ENCODE peak calls at places on chromosomes 12 and 14, in six cellular contexts. X, J, I, D, B and A are unnamed samples.

GRCh38 chr14:64092940-64093339 is 201.2 kb downstream of the ESR2 start:
- DNase-seq in X (no peak), J (no peak), I (no peak), D (no peak), B (no peak), A (no peak)

GRCh38 chr12:46082473-46082872 is 92.1 kb upstream of the SCAF11 start:
- DNase-seq in X (no peak), J (no peak), I (no peak), D (no peak), B (no peak), A (no peak)

GRCh38 chr12:107442593-107442992 is 243.0 kb upstream of the PWP1 start:
- DNase-seq in X (no peak), J (no peak), I (no peak), D (no peak), B (no peak), A (no peak)

GRCh38 chr12:46524778-46525177 is 152.2 kb upstream of the SLC38A2 start:
- DNase-seq in X (no peak), J (peak), I (no peak), D (peak), B (no peak), A (peak)

GRCh38 chr12:54689034-54689372 is 40.8 kb upstream of the DCD start:
- DNase-seq in X (no peak), J (no peak), I (no peak), D (no peak), B (no peak), A (no peak)

GRCh38 chr14:76051717-76052459 is 66.3 kb downstream of the IFT43 start:
- DNase-seq in X (no peak), J (no peak), I (no peak), D (no peak), B (no peak), A (no peak)

GRCh38 chr14:57480044-57480443 is 13.6 kb downstream of the CCDC198 start:
- DNase-seq in X (no peak), J (no peak), I (peak), D (no peak), B (no peak), A (no peak)

GRCh38 chr12:22410497-22410896 is 76.0 kb upstream of the ST8SIA1 start:
- DNase-seq in X (no peak), J (no peak), I (no peak), D (no peak), B (no peak), A (peak)

GRCh38 chr14:77804592-77804991 is 4.7 kb downstream of the ADCK1 start:
- DNase-seq in X (peak), J (no peak), I (no peak), D (no peak), B (no peak), A (no peak)

GRCh38 chr12:56193025-56193578 is 3.8 kb upstream of the SMARCC2 start:
- DNase-seq in X (peak), J (peak), I (peak), D (peak), B (no peak), A (peak)

GRCh38 chr14:76486251-76486743 is 110.4 kb downstream of the ESRRB start:
- DNase-seq in X (no peak), J (no peak), I (peak), D (no peak), B (no peak), A (no peak)

GRCh38 chr14:102011631-102012030 is 47.3 kb downstream of the DYNC1H1 start:
- DNase-seq in X (no peak), J (no peak), I (no peak), D (no peak), B (no peak), A (no peak)

GRCh38 chr12:69404851-69405365 is 45.4 kb downstream of the YEATS4 start:
- DNase-seq in X (no peak), J (no peak), I (no peak), D (no peak), B (no peak), A (no peak)

GRCh38 chr14:24312736-24313507 is 1.6 kb downstream of the LTB4R start:
- DNase-seq in X (no peak), J (peak), I (no peak), D (no peak), B (no peak), A (peak)

GRCh38 chr14:33309081-33309480 is 370.4 kb downstream of the NPAS3 start:
- DNase-seq in X (no peak), J (no peak), I (no peak), D (no peak), B (no peak), A (no peak)

GRCh38 chr12:80838708-80839107 is 99.0 kb downstream of the LIN7A start:
- DNase-seq in X (no peak), J (no peak), I (no peak), D (no peak), B (no peak), A (no peak)

GRCh38 chr12:81284137-81284536 is 206.3 kb downstream of the ACSS3 start:
- DNase-seq in X (no peak), J (no peak), I (no peak), D (no peak), B (no peak), A (no peak)

GRCh38 chr12:80939231-80939950 is 1.7 kb upstream of the LIN7A start:
- DNase-seq in X (no peak), J (no peak), I (no peak), D (no peak), B (no peak), A (peak)

GRCh38 chr14:58769766-58770165 is 132.0 kb downstream of the DACT1 start:
- DNase-seq in X (no peak), J (no peak), I (no peak), D (no peak), B (no peak), A (no peak)

GRCh38 chr12:46212108-46212982 is 56.5 kb downstream of the SLC38A1 start:
- DNase-seq in X (no peak), J (no peak), I (peak), D (no peak), B (no peak), A (no peak)

DNA sequence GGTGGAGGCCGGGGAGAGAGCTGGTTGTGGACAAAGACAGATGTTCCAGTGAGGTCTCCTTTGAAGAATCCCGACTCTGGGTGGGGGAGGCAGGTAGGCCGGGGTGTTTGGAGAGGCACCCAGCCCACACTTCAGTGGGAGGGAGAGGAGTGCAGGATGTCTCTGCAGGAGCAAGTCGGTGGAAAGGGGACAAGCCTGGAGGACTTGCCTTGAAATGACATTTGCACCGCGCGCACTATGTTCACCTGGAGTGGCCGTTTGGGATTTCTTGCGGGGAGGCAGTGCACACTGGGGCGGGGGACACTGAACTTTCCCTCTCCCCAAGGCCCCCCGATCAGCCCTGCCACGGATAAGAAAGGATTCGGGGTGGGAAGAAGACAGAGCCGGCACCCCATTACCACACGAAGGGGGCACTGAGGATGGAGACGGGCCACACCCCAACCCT is 1.0 kb downstream of the PITPNM2 start:
- DNase-seq in X (peak), J (peak), I (no peak), D (no peak), B (no peak), A (no peak)
- H3K27ac ChIP-seq in X (peak), J (peak), I (no peak), D (peak), B (peak), A (no peak)

DNA sequence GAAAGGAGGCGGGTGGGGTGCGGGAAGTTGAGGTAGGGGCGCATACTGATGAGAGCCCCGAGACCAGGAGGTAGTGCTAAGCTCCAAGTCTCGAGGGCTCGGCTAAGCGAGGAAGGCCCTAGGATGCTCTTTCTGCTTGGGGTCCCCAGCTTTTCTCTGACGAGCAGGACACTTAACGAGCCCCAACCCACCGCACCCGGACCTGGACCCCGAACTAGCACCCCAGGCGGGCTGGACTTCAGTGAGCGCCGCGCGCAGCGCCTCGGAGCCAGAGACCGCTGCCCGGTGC is 4.7 kb upstream of the C1QL4 start:
- DNase-seq in X (no peak), J (no peak), I (no peak), D (no peak), B (peak), A (peak)
- H3K4me3 ChIP-seq in X (peak), J (no peak), I (no peak), D (peak), B (no peak), A (peak)

GRCh38 chr14:60171690-60172089 is 6.5 kb upstream of the DHRS7 start:
- DNase-seq in X (no peak), J (no peak), I (no peak), D (no peak), B (no peak), A (no peak)

GRCh38 chr14:60178820-60179219 is 13.6 kb upstream of the DHRS7 start:
- DNase-seq in X (no peak), J (no peak), I (no peak), D (no peak), B (no peak), A (no peak)

GRCh38 chr14:60174352-60175254 is 9.4 kb upstream of the DHRS7 start:
- DNase-seq in X (no peak), J (no peak), I (no peak), D (no peak), B (no peak), A (peak)

GRCh38 chr14:60178164-60178563 is 13.0 kb upstream of the DHRS7 start:
- DNase-seq in X (no peak), J (no peak), I (no peak), D (no peak), B (no peak), A (no peak)

GRCh38 chr14:60175255-60175902 is 10.2 kb upstream of the DHRS7 start:
- DNase-seq in X (no peak), J (no peak), I (no peak), D (no peak), B (no peak), A (peak)
- H3K27ac ChIP-seq in X (no peak), J (no peak), I (no peak), D (no peak), B (no peak), A (no peak)

GRCh38 chr12:34342048-34342447 is 319.8 kb downstream of the ALG10 start:
- DNase-seq in X (no peak), J (no peak), I (no peak), D (no peak), B (no peak), A (no peak)
- H3K4me3 ChIP-seq in X (peak), J (no peak), I (no peak), D (no peak), B (no peak), A (no peak)

GRCh38 chr14:69661194-69661537 is 49.8 kb downstream of the SUSD6 start:
- DNase-seq in X (no peak), J (no peak), I (no peak), D (no peak), B (no peak), A (no peak)

GRCh38 chr14:69658664-69659261 is 47.4 kb downstream of the SUSD6 start:
- DNase-seq in X (no peak), J (no peak), I (no peak), D (no peak), B (no peak), A (no peak)

GRCh38 chr14:69654109-69654508 is 42.7 kb downstream of the SUSD6 start:
- DNase-seq in X (no peak), J (peak), I (no peak), D (no peak), B (no peak), A (no peak)

GRCh38 chr14:69660344-69661193 is 49.2 kb downstream of the SUSD6 start:
- DNase-seq in X (no peak), J (no peak), I (no peak), D (no peak), B (no peak), A (no peak)

DNA sequence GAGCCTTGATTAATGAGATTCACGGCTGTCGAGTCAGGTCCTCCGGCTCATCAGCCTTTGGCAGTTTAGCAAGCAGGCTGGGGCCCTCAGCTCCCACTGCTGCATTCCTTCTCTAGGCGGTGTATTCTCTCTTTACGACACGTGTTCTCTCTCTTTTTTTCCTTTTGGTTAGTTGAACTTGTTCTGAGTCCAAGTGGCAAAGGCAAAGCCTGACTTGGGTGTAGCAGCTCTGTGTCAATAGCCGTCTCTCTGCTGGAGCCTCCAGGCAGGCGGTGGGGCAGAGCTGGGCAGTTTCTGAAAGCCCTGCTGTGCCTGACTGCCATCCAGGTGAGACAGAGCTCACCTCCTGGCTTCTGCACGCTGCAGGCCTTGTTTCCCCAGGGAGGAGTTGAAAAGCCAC is 46.6 kb downstream of the SUSD6 start:
- DNase-seq in X (no peak), J (peak), I (no peak), D (no peak), B (peak), A (peak)
- H3K27ac ChIP-seq in X (peak), J (no peak), I (no peak), D (no peak), B (peak), A (no peak)

GRCh38 chr14:50821471-50822464 is 9.2 kb downstream of the NIN start:
- DNase-seq in X (no peak), J (no peak), I (no peak), D (peak), B (peak), A (no peak)
- H3K4me3 ChIP-seq in X (no peak), J (no peak), I (no peak), D (no peak), B (no peak), A (no peak)

DNA sequence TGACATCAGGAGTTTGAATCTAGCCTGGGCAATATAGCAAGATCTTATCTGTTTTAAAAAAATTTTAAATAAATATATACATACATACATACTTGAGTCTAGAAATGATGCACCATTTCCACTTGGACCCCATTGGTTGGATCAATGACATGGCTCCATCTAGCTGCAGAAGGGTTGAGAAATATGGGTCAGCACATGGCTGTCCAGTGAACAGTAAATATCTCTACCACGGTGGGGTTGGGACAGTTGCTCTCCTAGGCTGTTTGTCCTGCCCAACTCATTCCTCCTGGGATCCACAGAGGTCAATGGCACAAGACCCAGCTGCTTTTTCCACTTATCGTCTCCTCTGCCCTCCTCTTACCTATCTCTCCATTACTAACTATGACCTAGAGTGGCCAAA is 23.6 kb downstream of the PLEKHH1 start:
- DNase-seq in X (no peak), J (no peak), I (no peak), D (no peak), B (no peak), A (no peak)
- H3K27ac ChIP-seq in X (no peak), J (no peak), I (no peak), D (no peak), B (no peak), A (no peak)

GRCh38 chr14:20680363-20680762 is 4.0 kb upstream of the RNASE4 start:
- DNase-seq in X (no peak), J (no peak), I (no peak), D (no peak), B (no peak), A (no peak)
- H3K4me3 ChIP-seq in X (peak), J (no peak), I (peak), D (peak), B (peak), A (peak)

DNA sequence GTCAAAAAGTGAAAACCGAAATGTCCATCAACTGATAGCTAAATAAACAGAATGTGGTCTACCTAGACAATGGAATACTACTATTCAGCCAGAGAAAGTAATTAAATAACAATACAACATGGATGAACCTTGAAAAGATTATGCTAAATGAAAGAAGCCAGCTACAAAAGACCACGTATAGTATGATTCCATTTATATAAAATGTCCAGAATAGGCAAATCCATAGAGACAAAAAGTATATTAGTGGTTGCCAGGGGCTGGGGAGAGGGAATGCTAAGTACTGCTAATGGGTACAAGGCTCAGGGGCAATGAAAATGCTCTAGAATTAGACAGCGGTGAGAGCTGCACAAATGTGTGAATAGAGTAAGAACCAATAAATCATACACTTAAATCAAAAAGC is 29.9 kb downstream of the CDC42BPB start:
- DNase-seq in X (no peak), J (no peak), I (no peak), D (no peak), B (no peak), A (no peak)
- H3K27ac ChIP-seq in X (no peak), J (no peak), I (no peak), D (no peak), B (no peak), A (no peak)